ENCODE peak calls at places on chromosomes 13 and 19, in four cellular contexts. U is H1, B is HCT116, N is GM12878. L is an unnamed sample.

GRCh38 chr19:46704379-46705076 is 12.4 kb downstream of the PRKD2 start:
- DNase-seq in N (no peak), U (peak), B (no peak), L (peak)

GRCh38 chr19:18046066-18046718 is 38.2 kb downstream of the ARRDC2 start:
- DNase-seq in U (no peak), B (peak), N (no peak), L (peak)

GRCh38 chr13:57632276-57633140 is 964 bp downstream of the PCDH17 start:
- DNase-seq in U (peak), N (no peak), B (no peak), L (no peak)

GRCh38 chr13:24982333-24982999 is 113.5 kb upstream of the PABPC3 start:
- DNase-seq in U (no peak), B (no peak), N (no peak), L (no peak)

GRCh38 chr13:25719666-25720065 is 332.1 kb downstream of the SHISA2 start:
- DNase-seq in N (no peak), B (no peak), U (no peak), L (no peak)

GRCh38 chr13:96821381-96821780 is 172.9 kb downstream of the OXGR1 start:
- DNase-seq in N (no peak), U (no peak), B (no peak), L (no peak)

GRCh38 chr13:20303636-20304035 is 71.5 kb upstream of the GJB6 start:
- DNase-seq in B (no peak), N (no peak), U (no peak), L (no peak)

GRCh38 chr19:4524808-4525562 is 6.7 kb upstream of the PLIN4 start:
- DNase-seq in B (peak), U (peak), N (no peak), L (peak)

GRCh38 chr13:36086117-36086516 is 45.1 kb downstream of the DCLK1 start:
- DNase-seq in B (no peak), N (no peak), U (no peak), L (no peak)

GRCh38 chr13:113902536-113902935 is 38.7 kb upstream of the GAS6 start:
- DNase-seq in U (no peak), N (no peak), B (no peak), L (no peak)

GRCh38 chr13:52984881-52985363 is 43.7 kb upstream of the OLFM4 start:
- DNase-seq in N (no peak), U (no peak), B (no peak), L (no peak)

GRCh38 chr19:19423322-19423721 is 17.8 kb downstream of the GATAD2A start:
- DNase-seq in N (no peak), B (no peak), U (no peak), L (no peak)

GRCh38 chr13:113848431-113849260 is 15.2 kb downstream of the GAS6 start:
- DNase-seq in N (no peak), B (no peak), U (peak), L (no peak)

GRCh38 chr19:5967994-5968430 is 9.9 kb downstream of the RANBP3 start:
- DNase-seq in B (peak), N (peak), U (peak), L (peak)
- TF ChIP-seq EGR1 in B (no peak), N (no peak), U (no peak), L (no peak)

GRCh38 chr13:112105884-112106283 is 38.9 kb downstream of the SOX1 start:
- DNase-seq in N (no peak), U (peak), B (no peak), L (no peak)

GRCh38 chr13:112105244-112105681 is 38.3 kb downstream of the SOX1 start:
- DNase-seq in U (no peak), N (no peak), B (no peak), L (no peak)

GRCh38 chr13:112104873-112105234 is 37.9 kb downstream of the SOX1 start:
- DNase-seq in B (no peak), U (no peak), N (no peak), L (no peak)

GRCh38 chr13:112103260-112103843 is 36.4 kb downstream of the SOX1 start:
- DNase-seq in U (peak), N (no peak), B (no peak), L (no peak)

DNA sequence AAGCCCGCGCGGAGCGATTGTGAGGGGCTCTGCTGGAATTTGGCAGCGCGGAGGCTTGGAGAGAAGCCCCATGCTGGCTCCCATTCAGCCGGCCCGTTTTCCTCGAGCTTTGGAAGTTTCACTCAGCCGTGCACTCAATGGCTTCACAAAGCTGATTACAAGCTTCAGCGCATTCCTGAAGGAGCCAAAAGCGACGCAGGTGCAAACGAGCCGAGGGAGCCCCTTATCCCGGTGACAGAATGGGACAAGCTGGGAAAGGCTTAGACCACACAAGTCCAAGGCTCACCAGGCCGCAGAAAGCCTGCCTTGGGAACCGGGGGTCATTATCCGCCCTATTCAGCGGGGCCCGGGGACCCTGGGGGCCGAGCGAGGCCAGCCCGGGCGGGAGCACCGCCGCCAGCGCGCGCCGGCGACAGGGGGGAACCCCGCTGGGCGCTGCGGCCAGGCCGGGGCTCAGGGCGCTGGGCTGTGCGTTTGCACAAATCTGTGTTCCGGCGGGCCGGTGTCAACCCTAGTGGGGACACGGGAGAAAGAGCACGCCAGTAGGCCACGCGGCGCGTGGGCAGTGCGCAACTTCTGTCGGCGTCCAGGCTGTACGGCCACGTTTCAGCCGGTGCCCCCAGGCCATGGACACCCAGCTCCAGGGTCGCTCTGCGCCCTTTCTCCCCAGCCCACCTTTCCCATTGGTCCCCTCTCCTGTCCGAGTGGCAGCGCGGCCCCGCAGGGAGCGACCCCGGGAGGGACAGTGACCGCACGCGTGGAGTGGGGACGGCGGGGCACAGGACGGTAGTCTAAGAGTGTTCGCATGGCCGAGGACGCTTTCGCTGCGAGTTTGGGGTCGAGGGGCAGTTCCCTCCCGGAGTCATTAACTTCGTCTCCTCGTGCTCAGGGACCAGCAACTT is 37.3 kb downstream of the SOX1 start:
- DNase-seq in U (peak), B (no peak), N (no peak), L (no peak)
- TF ChIP-seq EGR1 in U (no peak), B (no peak), N (no peak), L (no peak)

DNA sequence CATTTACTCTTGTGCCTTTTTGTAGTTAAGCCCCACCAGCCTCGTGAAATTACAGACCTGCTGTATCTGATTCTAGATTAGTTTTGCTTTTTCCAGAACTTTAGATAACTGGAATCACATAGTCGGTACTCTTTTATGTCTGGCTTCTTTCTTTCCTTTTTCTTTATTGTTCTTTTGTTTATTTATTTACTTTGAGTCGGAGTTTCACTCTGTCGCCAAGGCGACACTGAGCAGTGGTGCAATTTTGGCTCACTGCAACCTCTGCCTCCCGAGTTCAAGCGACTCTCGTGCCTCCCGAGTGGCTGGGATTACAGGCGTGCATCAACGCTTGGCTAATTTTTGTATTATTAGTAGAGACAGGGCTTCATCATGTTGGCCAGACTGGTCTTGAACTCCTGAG is 6.0 kb upstream of the NCCRP1 start:
- DNase-seq in U (no peak), B (no peak), N (no peak), L (no peak)
- TF ChIP-seq EGR1 in U (no peak), B (no peak), N (no peak), L (no peak)

GRCh38 chr19:22625266-22626035 is 8.7 kb upstream of the ZNF492 start:
- DNase-seq in B (no peak), N (no peak), U (no peak), L (no peak)

GRCh38 chr19:22622901-22623840 is 11.0 kb upstream of the ZNF492 start:
- DNase-seq in N (no peak), U (no peak), B (no peak), L (no peak)

GRCh38 chr19:22622020-22622419 is 12.1 kb upstream of the ZNF492 start:
- DNase-seq in B (no peak), U (no peak), N (no peak), L (no peak)

GRCh38 chr19:22620912-22621311 is 13.2 kb upstream of the ZNF492 start:
- DNase-seq in B (no peak), N (no peak), U (no peak), L (no peak)

GRCh38 chr19:22623841-22624221 is 10.3 kb upstream of the ZNF492 start:
- DNase-seq in N (no peak), U (no peak), B (no peak), L (no peak)
- TF ChIP-seq EGR1 in N (no peak), U (no peak), B (no peak), L (no peak)

DNA sequence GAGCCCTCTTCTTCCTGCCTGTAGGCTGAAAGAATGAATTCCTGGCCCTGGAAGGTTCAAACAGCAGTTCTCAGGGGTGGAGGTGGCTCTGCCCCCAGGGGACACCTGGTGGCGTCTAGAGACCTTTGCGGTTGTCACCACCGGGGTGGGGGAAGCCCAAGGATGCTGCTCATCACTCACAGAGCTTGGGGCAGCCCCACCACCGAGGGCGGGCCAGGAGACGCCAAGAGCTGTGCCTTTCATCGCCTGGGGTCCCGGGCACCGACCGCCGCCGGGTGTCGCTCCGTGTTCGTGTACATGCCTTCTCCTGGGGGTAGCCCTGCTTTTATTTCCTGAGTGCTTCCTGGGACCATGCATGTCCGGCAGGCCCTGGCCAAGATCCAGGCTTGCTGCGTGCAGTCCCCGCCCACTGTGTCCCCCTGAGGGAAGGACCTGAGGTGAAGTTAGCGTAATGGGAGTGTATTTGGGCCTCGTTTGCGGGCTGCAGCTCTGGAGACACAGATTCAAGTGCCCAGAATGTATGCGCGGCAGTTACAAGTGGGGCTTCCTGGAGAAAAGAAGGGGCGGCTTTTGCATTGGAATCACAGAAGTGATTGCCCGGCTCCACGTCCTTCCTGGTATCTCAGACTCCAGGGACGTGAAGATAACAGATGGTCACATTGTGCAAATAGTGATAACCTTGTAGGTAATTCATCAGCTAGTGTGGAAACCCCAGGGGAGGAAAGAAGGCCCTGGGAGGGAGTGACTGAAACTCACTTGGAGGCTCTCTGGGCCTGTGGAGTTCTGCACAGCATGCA is 7.8 kb downstream of the DOT1L start:
- DNase-seq in N (peak), B (no peak), U (peak), L (peak)
- TF ChIP-seq EGR1 in N (peak), B (no peak), U (no peak), L (peak)

DNA sequence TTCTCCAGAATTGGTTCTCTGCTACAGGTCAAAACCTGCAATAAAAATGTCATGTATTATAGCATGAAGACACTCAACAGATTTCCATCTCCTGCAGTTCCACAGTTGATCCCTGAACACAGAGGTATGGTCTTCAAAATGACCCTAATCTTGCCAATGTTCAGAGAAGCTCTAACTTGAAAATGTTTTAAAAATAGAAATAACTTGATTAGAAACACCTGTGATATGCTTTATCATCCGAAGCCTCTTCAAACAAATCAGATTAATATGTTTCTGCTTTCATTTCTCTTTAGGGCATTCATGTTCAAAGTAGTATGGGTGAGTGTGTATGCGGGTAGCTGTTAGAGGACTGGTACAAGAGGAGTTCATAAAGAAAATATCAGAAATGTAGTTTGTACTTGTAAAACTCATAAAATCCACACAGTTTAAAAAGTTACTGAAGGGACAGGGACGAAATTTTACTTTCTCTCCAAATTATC is 60.4 kb downstream of the KCNRG start:
- DNase-seq in N (no peak), B (no peak), U (no peak), L (no peak)
- TF ChIP-seq EGR1 in N (no peak), B (no peak), U (no peak), L (no peak)

GRCh38 chr13:30865131-30866009 is 40.7 kb upstream of the MEDAG start:
- DNase-seq in U (peak), N (no peak), B (peak), L (peak)
- TF ChIP-seq EGR1 in U (no peak), N (no peak), B (no peak), L (no peak)

GRCh38 chr13:27730191-27730590 is 62.1 kb upstream of the GSX1 start:
- DNase-seq in N (no peak), B (no peak), U (no peak), L (no peak)

GRCh38 chr13:27728271-27728670 is 64.0 kb upstream of the GSX1 start:
- DNase-seq in B (no peak), N (no peak), U (no peak), L (peak)
- TF ChIP-seq EGR1 in B (no peak), N (no peak), U (no peak), L (no peak)

GRCh38 chr13:90623318-90624011 is 724.0 kb upstream of the MIR17HG start:
- DNase-seq in U (no peak), N (no peak), B (no peak), L (peak)
- TF ChIP-seq EGR1 in U (no peak), N (no peak), B (no peak), L (no peak)

GRCh38 chr13:95181586-95181985 is 119.7 kb downstream of the ABCC4 start:
- DNase-seq in U (no peak), B (no peak), N (peak), L (peak)

GRCh38 chr13:95180513-95181245 is 120.6 kb downstream of the ABCC4 start:
- DNase-seq in U (no peak), B (no peak), N (no peak), L (no peak)

GRCh38 chr13:95182570-95183285 is 118.5 kb downstream of the ABCC4 start:
- DNase-seq in N (no peak), U (no peak), B (no peak), L (no peak)

DNA sequence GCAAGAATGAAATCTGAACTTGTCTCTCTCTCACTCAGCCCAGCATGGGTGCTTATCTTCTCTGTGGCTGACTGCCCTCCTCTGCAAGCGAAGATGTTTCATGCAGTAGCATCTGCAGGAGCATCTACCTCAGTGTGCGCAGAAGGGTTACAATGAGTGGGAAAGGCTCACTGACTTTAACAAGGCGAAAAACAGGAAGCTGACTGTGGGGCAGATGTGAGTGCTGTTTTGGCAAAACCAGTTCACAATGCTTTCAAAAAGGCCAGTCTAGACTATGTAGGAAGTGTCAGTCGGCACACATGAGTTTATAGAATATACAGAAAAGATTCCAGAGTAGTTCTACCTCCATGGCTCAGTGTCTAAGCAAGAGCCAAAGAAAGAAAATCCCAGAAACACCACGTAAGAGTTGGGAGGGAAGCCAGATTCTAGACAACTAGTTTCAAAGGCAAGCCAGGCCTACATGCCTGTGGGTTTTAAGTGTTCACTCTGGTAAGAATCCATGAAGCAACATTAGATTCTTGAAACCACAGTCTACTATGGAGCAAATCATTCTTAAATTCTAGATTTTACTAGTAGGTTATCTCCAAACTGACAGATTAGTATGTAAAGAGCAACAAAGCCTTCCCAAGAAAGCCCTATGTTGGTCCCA is 124.5 kb downstream of the ABCC4 start:
- DNase-seq in N (no peak), B (no peak), U (no peak), L (no peak)
- TF ChIP-seq EGR1 in N (no peak), B (no peak), U (no peak), L (no peak)

L was measured in K562.